ENCODE peak calls at places on chromosomes 5 and 9, in four cellular contexts. Q is tibial artery, B is neural crest cell, Y is esophagus squamous epithelium. A is an unnamed sample.
A peak's percentile ranks its signal among the peaks of the same experiment; 100 is the strongest.

GRCh38 chr5:138282918-138283742 is 8.7 kb upstream of the GFRA3 start:
- DNase-seq in Q (no peak), B (peak; percentile 23), Y (no peak), A (peak; percentile 45)

GRCh38 chr5:172870807-172871431 is 36.9 kb downstream of the ERGIC1 start:
- DNase-seq in Q (no peak), B (peak; percentile 53), Y (no peak), A (no peak)

GRCh38 chr9:76433851-76434250 is 25.1 kb upstream of the GCNT1 start:
- DNase-seq in Q (no peak), B (no peak), Y (no peak), A (no peak)

GRCh38 chr5:173902743-173903142 is 14.6 kb downstream of the CPEB4 start:
- DNase-seq in Q (no peak), B (no peak), Y (no peak), A (no peak)

GRCh38 chr5:38023799-38024198 is 184.0 kb upstream of the GDNF start:
- DNase-seq in Q (no peak), B (no peak), Y (no peak), A (no peak)

GRCh38 chr5:57538341-57538955 is 55.8 kb upstream of the ACTBL2 start:
- DNase-seq in Q (no peak), B (no peak), Y (no peak), A (no peak)

GRCh38 chr5:88663793-88664216 is 219.2 kb downstream of the MEF2C start:
- DNase-seq in Q (no peak), B (no peak), Y (no peak), A (no peak)

GRCh38 chr5:132376694-132377641 is 7.5 kb downstream of the SLC22A5 start:
- DNase-seq in Q (no peak), B (no peak), Y (no peak), A (no peak)

GRCh38 chr9:105908069-105908468 is 213.7 kb downstream of the TMEM38B start:
- DNase-seq in Q (no peak), B (no peak), Y (no peak), A (no peak)

GRCh38 chr5:10286552-10287227 is 21.0 kb downstream of the CMBL start:
- DNase-seq in Q (no peak), B (no peak), Y (no peak), A (no peak)

GRCh38 chr9:134363450-134363849 is 37.2 kb downstream of the RXRA start:
- DNase-seq in Q (no peak), B (no peak), Y (no peak), A (no peak)

GRCh38 chr5:60520451-60521210 is 179.3 kb downstream of the DEPDC1B start:
- DNase-seq in Q (no peak), B (no peak), Y (no peak), A (no peak)

GRCh38 chr9:27468450-27469110 is 55.5 kb upstream of the IFNK start:
- DNase-seq in Q (no peak), B (no peak), Y (no peak), A (no peak)

GRCh38 chr5:130183115-130183514 is 278.9 kb downstream of the CHSY3 start:
- DNase-seq in Q (no peak), B (no peak), Y (no peak), A (no peak)

GRCh38 chr9:136185066-136185465 is 19.9 kb downstream of the LHX3 start:
- DNase-seq in Q (no peak), B (no peak), Y (no peak), A (no peak)

GRCh38 chr9:109182940-109183798 is 16.1 kb upstream of the FRRS1L start:
- DNase-seq in Q (no peak), B (peak; percentile 20), Y (no peak), A (peak; percentile 62)
- TF ChIP-seq CTCF in Q (no peak), B (peak; percentile 40), Y (peak; percentile 48), A (peak; percentile 48)

GRCh38 chr5:168086104-168086610 is 205.3 kb upstream of the WWC1 start:
- DNase-seq in Q (no peak), B (no peak), Y (no peak), A (no peak)
- TF ChIP-seq CTCF in Q (no peak), B (no peak), Y (peak; percentile 17), A (no peak)

GRCh38 chr9:104780796-104781395 is 17.0 kb downstream of the NIPSNAP3B start:
- DNase-seq in Q (no peak), B (no peak), Y (no peak), A (peak; percentile 14)
- TF ChIP-seq CTCF in Q (no peak), B (peak; percentile 65), Y (peak; percentile 46), A (peak; percentile 47)

GRCh38 chr5:141883948-141884318 is 5.7 kb upstream of the PCDH1 start:
- DNase-seq in Q (peak; percentile 6), B (no peak), Y (no peak), A (no peak)

DNA sequence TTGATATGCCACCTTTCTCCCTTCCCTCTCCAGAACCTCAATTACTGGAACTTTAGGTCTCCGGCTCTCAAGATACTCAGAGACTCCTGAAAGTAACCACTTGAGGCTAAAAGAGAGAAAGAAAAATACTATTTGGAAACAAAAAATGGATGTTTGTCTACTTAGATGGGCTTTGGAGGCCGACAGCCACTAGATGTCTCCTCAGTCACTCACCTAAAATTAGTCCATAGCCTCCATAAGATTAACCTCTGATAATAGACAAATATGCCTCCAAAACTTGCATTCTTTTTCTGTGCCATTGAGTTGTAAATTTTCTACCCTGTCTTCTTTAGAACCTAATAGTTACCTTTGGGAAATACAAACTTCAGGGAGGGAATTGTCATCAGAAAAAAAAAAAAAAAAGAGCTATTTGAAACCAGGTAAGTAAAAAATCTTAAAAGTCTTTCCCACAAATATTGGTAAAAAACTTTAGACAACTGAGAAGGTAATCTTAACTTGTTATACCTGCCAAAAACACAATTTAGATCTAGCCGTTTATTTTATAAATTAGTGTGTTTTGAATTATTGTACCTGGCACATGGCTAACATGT is 11.2 kb upstream of the PCDH1 start:
- DNase-seq in Q (no peak), B (no peak), Y (no peak), A (peak; percentile 46)
- TF ChIP-seq CTCF in Q (no peak), B (no peak), Y (peak; percentile 24), A (peak; percentile 37)

GRCh38 chr5:150804388-150804787 is 25.8 kb downstream of the SMIM3 start:
- DNase-seq in Q (no peak), B (no peak), Y (no peak), A (no peak)

GRCh38 chr5:150797384-150797783 is 18.8 kb downstream of the SMIM3 start:
- DNase-seq in Q (no peak), B (no peak), Y (no peak), A (no peak)

DNA sequence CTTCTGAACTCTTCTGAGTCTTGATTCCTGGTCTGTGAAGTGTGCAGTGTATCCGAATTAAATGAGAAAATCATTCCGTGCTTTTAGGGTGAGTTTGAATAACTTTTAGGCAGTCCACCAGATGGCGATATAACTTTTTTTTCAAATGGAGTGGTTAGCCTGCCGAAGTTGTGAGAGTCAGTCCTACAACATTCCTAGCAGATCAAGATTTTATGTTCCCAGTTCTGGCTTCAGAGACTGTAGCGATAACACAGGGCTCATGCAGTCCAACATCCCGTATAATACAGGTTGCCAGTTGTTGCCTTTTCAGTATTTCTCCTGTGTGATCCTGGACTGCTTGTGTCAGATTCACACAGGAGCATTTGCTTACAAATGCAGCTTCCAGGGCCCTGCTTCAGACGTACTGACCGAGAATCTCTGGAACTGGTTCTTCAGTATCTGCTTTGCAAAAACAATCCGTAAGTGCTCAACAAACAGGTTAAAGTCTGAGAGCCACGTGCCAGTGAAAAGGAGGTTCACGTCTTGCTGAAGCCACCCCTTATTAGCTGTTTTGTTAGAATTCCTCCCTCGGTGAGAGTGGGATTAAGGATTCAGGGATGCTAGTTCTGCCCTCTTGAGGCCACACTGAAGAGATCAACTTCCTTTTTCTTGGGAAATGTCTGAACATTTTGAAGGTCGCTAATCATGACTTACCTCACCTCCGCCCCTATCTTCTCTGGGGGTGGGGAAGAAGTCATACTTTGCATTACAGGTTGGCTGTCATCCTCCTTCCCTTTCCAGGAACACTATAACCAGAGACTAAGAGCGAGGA is 22.8 kb downstream of the SMIM3 start:
- DNase-seq in Q (no peak), B (peak; percentile 41), Y (no peak), A (peak; percentile 55)
- TF ChIP-seq CTCF in Q (peak; percentile 60), B (peak; percentile 68), Y (peak; percentile 64), A (peak; percentile 42)

DNA sequence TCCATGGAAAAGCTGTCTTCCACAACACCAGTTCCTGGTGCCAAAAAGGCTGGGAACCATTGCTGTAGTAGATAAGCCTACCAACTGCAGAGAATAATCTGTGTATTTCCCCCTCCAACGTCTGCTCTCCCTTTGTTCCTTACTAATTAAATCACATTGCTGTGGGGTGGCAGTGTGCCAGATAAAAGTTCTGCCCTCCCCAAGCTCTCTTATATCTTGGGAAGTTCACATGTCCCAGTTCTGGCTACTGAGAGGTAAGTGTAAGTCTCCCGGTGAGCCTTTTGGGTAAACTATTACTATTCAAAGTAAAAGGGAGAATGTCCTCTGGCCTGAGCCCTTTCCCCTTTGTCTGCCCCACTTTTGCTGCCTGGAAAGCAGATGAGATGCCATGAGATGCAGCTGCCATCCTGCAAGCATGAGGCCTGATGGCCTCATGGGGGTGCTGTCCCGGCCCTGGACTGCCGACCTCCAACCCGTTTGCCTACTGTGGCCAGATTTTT is 14.7 kb downstream of the ENC1 start:
- DNase-seq in Q (no peak), B (no peak), Y (no peak), A (no peak)
- TF ChIP-seq CTCF in Q (no peak), B (peak; percentile 48), Y (no peak), A (no peak)

GRCh38 chr9:71890042-71890680 is 20.8 kb downstream of the ABHD17B start:
- DNase-seq in Q (no peak), B (no peak), Y (no peak), A (no peak)
- TF ChIP-seq CTCF in Q (no peak), B (no peak), Y (no peak), A (no peak)

GRCh38 chr5:80711938-80712337 is 57.2 kb upstream of the DHFR start:
- DNase-seq in Q (no peak), B (peak; percentile 5), Y (no peak), A (peak; percentile 35)
- TF ChIP-seq CTCF in Q (no peak), B (peak; percentile 58), Y (peak; percentile 40), A (peak; percentile 51)

GRCh38 chr9:120221844-120222243 is 358.1 kb downstream of the CDK5RAP2 start:
- DNase-seq in Q (no peak), B (no peak), Y (no peak), A (no peak)
- TF ChIP-seq CTCF in Q (no peak), B (no peak), Y (no peak), A (no peak)

DNA sequence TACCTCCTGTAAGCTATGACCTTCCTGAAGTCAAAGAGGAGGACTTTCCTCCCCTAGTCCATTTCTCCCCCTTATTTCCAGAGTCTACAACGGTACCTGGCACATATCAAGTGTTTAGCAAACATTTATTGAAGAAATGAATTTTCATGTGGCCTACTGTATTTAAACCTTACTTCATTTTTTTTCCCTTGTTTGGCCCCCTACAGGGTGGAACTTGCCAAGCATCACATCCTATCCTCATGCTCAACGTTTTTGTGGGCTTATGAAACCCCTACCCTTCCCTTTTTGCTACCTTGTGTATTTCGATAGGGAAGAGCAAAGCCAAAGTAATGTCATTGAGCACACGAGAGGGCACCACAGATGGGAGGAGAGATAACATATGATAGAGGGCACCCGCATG is 1857.8 kb upstream of the WWC1 start:
- DNase-seq in Q (no peak), B (no peak), Y (no peak), A (no peak)
- TF ChIP-seq CTCF in Q (no peak), B (peak; percentile 30), Y (no peak), A (no peak)

A was measured in GM13976.